ENCODE peak calls at places on chromosomes 16 and 17, in nine cellular contexts. Q is pancreas; E is ecto neural progenitor cell; O is right cardiac atrium; K is activated naive CD4-positive, alpha-beta T cell; H is NCI-H748 treated with DMSO at 0.1 percent for 48 hours; I is left colon; U is gastrocnemius medialis; S is left ventricle myocardium inferior. G is an unnamed sample.

GRCh38 chr17:79045830-79046500 is 22.0 kb downstream of the C1QTNF1 start:
- DNase-seq in S (peak; percentile 76), E (peak; percentile 91), H (peak; percentile 41), O (peak; percentile 76), U (peak; percentile 57), Q (no peak), K (peak; percentile 60), I (peak; percentile 75), G (peak; percentile 23)

GRCh38 chr17:18250259-18250658 is 8.3 kb downstream of the FLII start:
- DNase-seq in H (no peak), I (peak; percentile 86), S (no peak), O (no peak), U (no peak), E (no peak), K (no peak), Q (peak; percentile 73), G (no peak)

GRCh38 chr17:50768348-50768761 is 1.0 kb upstream of the ANKRD40CL start:
- DNase-seq in E (peak; percentile 35), O (no peak), H (peak; percentile 70), U (no peak), S (no peak), Q (peak; percentile 83), K (no peak), I (peak; percentile 92), G (no peak)

GRCh38 chr16:57253410-57253927 is 8.4 kb downstream of the ARL2BP start:
- DNase-seq in E (no peak), Q (no peak), H (no peak), O (no peak), S (no peak), I (no peak), K (no peak), U (no peak), G (no peak)

GRCh38 chr17:60141111-60142018 is 8.4 kb upstream of the CA4 start:
- DNase-seq in O (peak; percentile 26), I (no peak), E (peak; percentile 74), S (no peak), H (no peak), Q (peak; percentile 78), U (no peak), K (no peak), G (no peak)

GRCh38 chr17:78558181-78558850 is 18.9 kb downstream of the DNAH17 start:
- DNase-seq in H (no peak), I (no peak), K (no peak), O (no peak), Q (no peak), E (no peak), U (no peak), S (no peak), G (no peak)

GRCh38 chr16:85562102-85562786 is 50.9 kb upstream of the GSE1 start:
- DNase-seq in O (no peak), K (no peak), I (no peak), E (no peak), Q (no peak), S (no peak), H (no peak), U (no peak), G (no peak)

GRCh38 chr16:66065869-66066403 is 300.6 kb upstream of the CDH5 start:
- DNase-seq in S (no peak), U (no peak), E (no peak), K (no peak), O (no peak), H (no peak), I (no peak), Q (no peak), G (no peak)

GRCh38 chr17:1941241-1942065 is 83.7 kb downstream of the RTN4RL1 start:
- DNase-seq in E (peak; percentile 68), S (no peak), H (no peak), U (no peak), Q (no peak), K (no peak), O (no peak), I (no peak), G (no peak)

GRCh38 chr17:62064029-62064790 is 868 bp downstream of the MED13 start:
- DNase-seq in I (no peak), K (no peak), O (no peak), H (no peak), U (no peak), Q (no peak), E (no peak), S (no peak), G (no peak)

G was measured in activated naive CD8-positive, alpha-beta T cell treated with anti-CD3 and anti-CD28 coated beads, Interleukin-2, amount 50 U/mL, for 16 hours.